ENCODE peak calls at places on chromosomes 11 and 22, in four cellular contexts. V, T, S and N are unnamed samples.

GRCh38 chr11:118202599-118203422 is 22.0 kb downstream of the JAML start:
- DNase-seq in V (peak), T (no peak), S (no peak), N (peak)

GRCh38 chr11:32088117-32088941 is 2.5 kb upstream of the RCN1 start:
- DNase-seq in V (no peak), T (peak), S (peak), N (no peak)

GRCh38 chr11:70901951-70902521 is 350.3 kb downstream of the SHANK2 start:
- DNase-seq in V (no peak), T (peak), S (no peak), N (no peak)

GRCh38 chr11:434496-434895 is 7.3 kb downstream of the ANO9 start:
- DNase-seq in V (no peak), T (no peak), S (no peak), N (no peak)

GRCh38 chr11:46710821-46711269 is 8.2 kb upstream of the F2 start:
- DNase-seq in V (no peak), T (peak), S (peak), N (no peak)

GRCh38 chr11:17991799-17992433 is 20.9 kb downstream of the SERGEF start:
- DNase-seq in V (peak), T (peak), S (no peak), N (peak)

GRCh38 chr22:43828711-43829447 is 16.8 kb upstream of the EFCAB6 start:
- DNase-seq in V (no peak), T (peak), S (peak), N (no peak)

GRCh38 chr11:4884341-4884740 is 2.6 kb downstream of the OR51T1 start:
- DNase-seq in V (no peak), T (no peak), S (no peak), N (no peak)

GRCh38 chr11:67418476-67419281 is 3.2 kb downstream of the CARNS1 start:
- DNase-seq in V (no peak), T (no peak), S (peak), N (no peak)

GRCh38 chr11:57514538-57515331 is 767 bp downstream of the SLC43A1 start:
- DNase-seq in V (peak), T (peak), S (peak), N (peak)

GRCh38 chr22:32754413-32755041 is 47.0 kb upstream of the TIMP3 start:
- DNase-seq in V (no peak), T (peak), S (peak), N (no peak)

GRCh38 chr11:8567597-8568198 is 26.3 kb downstream of the STK33 start:
- DNase-seq in V (no peak), T (peak), S (no peak), N (no peak)

GRCh38 chr11:88102595-88102929 is 72.7 kb downstream of the RAB38 start:
- DNase-seq in V (no peak), T (no peak), S (no peak), N (no peak)

GRCh38 chr11:13685461-13686108 is 17.1 kb downstream of the FAR1 start:
- DNase-seq in V (no peak), T (peak), S (no peak), N (no peak)

GRCh38 chr11:4027746-4028145 is 66.9 kb upstream of the RRM1 start:
- DNase-seq in V (no peak), T (peak), S (no peak), N (no peak)

GRCh38 chr11:103210543-103210942 is 101.3 kb downstream of the DYNC2H1 start:
- DNase-seq in V (no peak), T (peak), S (no peak), N (no peak)

GRCh38 chr22:19057539-19057938 is 64.7 kb downstream of the DGCR2 start:
- DNase-seq in V (no peak), T (no peak), S (no peak), N (peak)

GRCh38 chr11:17547932-17548331 is 873 bp downstream of the OTOG start:
- DNase-seq in V (no peak), T (no peak), S (no peak), N (no peak)

GRCh38 chr22:49972163-49973017 is 11.8 kb downstream of the PIM3 start:
- DNase-seq in V (no peak), T (no peak), S (peak), N (no peak)

GRCh38 chr11:120894207-120894989 is 129.5 kb upstream of the TBCEL start:
- DNase-seq in V (no peak), T (no peak), S (no peak), N (no peak)

GRCh38 chr22:37750596-37751162 is 53.8 kb downstream of the TRIOBP start:
- DNase-seq in V (no peak), T (no peak), S (no peak), N (no peak)

GRCh38 chr11:46309669-46310288 is 32.3 kb downstream of the CREB3L1 start:
- DNase-seq in V (no peak), T (no peak), S (no peak), N (no peak)

GRCh38 chr11:76648929-76649328 is 21.6 kb downstream of the LRRC32 start:
- DNase-seq in V (no peak), T (no peak), S (no peak), N (no peak)

GRCh38 chr11:132177106-132177505 is 806.7 kb downstream of the NTM start:
- DNase-seq in V (no peak), T (peak), S (no peak), N (no peak)

GRCh38 chr22:31526275-31526674 is 29.9 kb downstream of the SFI1 start:
- DNase-seq in V (no peak), T (no peak), S (no peak), N (no peak)

GRCh38 chr11:36822829-36823228 is 224.8 kb upstream of the RAG2 start:
- DNase-seq in V (no peak), T (no peak), S (no peak), N (no peak)

GRCh38 chr11:12235549-12235944 is 125.2 kb downstream of the MICAL2 start:
- DNase-seq in V (no peak), T (peak), S (no peak), N (no peak)

GRCh38 chr22:50192056-50192824 is 6.5 kb downstream of the TRABD start:
- DNase-seq in V (no peak), T (peak), S (no peak), N (no peak)

GRCh38 chr11:73201249-73201648 is 16.8 kb upstream of the P2RY2 start:
- DNase-seq in V (no peak), T (peak), S (no peak), N (no peak)

GRCh38 chr11:35927067-35927466 is 16.8 kb upstream of the LDLRAD3 start:
- DNase-seq in V (no peak), T (no peak), S (no peak), N (no peak)

GRCh38 chr11:111652184-111652583 is 49.9 kb downstream of the SIK2 start:
- DNase-seq in V (no peak), T (no peak), S (no peak), N (no peak)

GRCh38 chr11:64569300-64569970 is 21.6 kb upstream of the SLC22A12 start:
- DNase-seq in V (no peak), T (no peak), S (no peak), N (no peak)

GRCh38 chr11:10164621-10165020 is 129.4 kb downstream of the SBF2 start:
- DNase-seq in V (no peak), T (peak), S (no peak), N (no peak)

GRCh38 chr22:48478124-48478523 is 1349.5 kb downstream of the BRD1 start:
- DNase-seq in V (no peak), T (no peak), S (no peak), N (no peak)

GRCh38 chr11:74452366-74452765 is 15.0 kb downstream of the KCNE3 start:
- DNase-seq in V (no peak), T (no peak), S (no peak), N (no peak)

GRCh38 chr11:1542267-1542666 is 29.8 kb downstream of the DUSP8 start:
- DNase-seq in V (no peak), T (no peak), S (no peak), N (no peak)
- H3K27ac ChIP-seq in V (no peak), T (no peak), S (no peak), N (no peak)

DNA sequence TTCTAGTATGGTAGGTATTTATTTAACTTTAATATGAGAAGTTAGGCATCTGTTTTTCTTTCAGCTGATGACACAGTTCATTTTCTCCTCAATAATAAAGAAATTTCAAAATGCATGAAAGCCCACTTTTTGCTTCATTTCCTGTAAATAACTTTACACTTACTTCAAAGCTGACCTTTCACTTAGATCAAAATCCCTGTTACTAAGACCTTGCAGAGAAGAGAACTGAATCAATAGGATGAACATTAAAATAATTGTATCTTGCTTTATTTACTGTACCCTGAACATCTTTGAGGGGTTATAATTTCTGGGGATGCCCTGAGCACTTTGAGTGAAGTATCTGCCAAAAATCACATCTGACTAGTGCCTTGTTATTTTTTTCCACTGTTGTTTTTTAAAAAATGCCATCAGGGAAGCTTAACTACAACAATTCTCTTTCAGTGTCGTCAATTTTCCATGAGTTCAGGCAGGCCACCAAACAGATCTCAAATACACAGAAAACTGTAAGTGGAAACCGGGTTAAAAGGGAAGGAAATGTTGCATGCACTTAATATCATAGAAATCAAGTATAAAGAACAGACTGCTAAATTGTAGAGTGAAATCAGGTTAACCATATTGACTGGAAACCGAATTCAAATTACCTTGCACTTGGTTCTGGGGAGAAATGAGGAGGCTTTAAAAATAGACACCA is 206.2 kb downstream of the MAML2 start:
- DNase-seq in V (no peak), T (no peak), S (no peak), N (no peak)
- H3K27ac ChIP-seq in V (peak), T (peak), S (no peak), N (no peak)

GRCh38 chr11:66268210-66268952 is at the start of gene RAB1B:
- DNase-seq in V (peak), T (peak), S (peak), N (peak)

GRCh38 chr11:66267379-66268209 is 845 bp upstream of the RAB1B start:
- DNase-seq in V (peak), T (peak), S (peak), N (peak)

GRCh38 chr11:66265531-66266377 is 2.7 kb upstream of the RAB1B start:
- DNase-seq in V (no peak), T (no peak), S (no peak), N (no peak)

GRCh38 chr11:66266378-66267038 is 1.9 kb upstream of the RAB1B start:
- DNase-seq in V (no peak), T (no peak), S (no peak), N (no peak)

DNA sequence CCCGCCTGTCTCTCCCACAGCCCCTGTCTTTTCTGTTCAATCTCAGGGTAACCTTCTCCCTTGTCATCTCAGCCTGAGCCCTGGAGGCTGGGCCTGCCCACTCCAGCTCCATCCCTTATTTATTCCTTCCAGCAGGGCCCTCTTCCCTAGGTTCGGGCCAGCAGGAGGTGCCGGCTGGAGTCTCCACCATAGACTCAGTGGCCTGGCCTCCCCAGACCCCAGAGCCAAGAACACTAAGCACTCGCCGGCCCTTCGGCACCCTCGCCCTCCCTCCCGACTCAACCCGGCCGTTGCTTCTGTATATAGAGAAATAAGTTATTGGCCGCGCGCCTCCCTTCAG is 1.4 kb upstream of the RAB1B start:
- DNase-seq in V (no peak), T (no peak), S (no peak), N (no peak)
- H3K27ac ChIP-seq in V (peak), T (peak), S (peak), N (peak)

DNA sequence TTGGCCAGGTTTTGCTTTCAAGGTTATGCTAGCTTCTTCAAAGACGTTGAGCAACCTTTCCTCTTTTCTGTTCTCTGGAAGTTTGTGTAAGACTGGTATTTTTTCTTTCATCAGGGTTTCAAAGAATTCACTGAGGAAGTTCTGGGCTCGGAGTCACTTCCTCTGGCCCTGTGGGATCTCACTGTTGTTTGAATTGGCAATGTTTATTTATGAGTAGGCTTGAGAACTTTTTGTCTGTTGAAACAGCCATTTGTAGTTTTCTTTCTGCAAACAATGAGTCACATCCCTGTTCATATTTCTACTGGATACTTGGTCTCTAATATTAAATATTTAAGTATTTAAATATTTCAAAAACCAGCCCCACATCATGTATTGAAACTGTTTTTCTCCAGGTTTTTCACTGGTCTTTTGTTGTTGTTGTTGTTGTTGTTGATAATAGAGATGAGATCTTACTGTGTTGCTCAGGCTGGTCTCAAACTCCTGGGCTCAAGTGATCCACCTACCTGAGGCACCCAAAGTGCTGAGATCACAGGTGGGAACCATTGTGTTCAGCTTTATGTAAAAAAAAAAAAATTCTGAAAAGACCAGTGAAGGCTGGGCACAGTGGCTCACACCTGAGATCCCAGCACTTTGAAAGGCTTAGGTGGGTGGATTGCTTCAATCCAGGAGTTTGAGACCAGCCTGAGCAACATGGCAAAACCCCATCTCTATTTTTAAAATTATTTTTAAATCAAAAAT is 26.9 kb downstream of the SUSD2 start:
- DNase-seq in V (no peak), T (peak), S (peak), N (no peak)
- H3K27ac ChIP-seq in V (no peak), T (peak), S (peak), N (no peak)

DNA sequence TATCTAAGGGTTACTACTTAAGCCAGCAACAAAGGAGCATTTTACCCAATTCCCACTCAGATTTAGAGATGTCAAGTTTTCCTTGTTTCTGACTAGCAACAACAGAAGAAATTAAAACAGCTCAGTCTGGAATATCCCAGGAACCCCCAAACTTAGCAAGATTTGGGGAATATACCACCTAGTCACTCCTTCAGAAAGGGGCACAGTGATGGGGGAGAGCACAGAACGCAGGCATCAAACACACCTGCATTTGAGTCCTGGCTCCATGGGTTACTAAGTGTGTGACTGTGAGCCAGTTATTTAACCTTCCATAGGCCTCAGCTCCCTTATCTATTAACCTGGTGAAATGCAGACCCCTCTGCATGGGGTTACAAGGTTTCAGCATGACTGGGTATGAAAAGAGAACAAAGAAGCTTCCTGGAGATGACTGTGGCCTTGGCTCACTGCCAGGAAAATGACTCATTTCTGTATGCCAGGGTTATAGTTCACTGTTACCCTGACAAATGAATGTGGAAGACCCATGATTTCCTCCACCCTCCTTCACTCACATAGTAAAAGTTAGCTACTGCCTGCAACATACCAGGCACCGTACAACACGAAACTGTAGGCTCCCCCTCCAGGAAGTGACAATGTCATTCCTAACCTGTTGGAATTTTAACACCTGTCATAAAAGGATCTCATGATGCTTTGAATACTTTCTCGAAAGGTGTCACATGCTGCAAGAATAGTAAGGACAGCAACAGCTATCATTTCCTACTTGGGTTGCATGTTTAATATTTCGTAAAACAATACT is 79.6 kb downstream of the ME3 start:
- DNase-seq in V (peak), T (peak), S (peak), N (peak)
- H3K27ac ChIP-seq in V (no peak), T (no peak), S (peak), N (no peak)

GRCh38 chr11:7421136-7421535 is 64.2 kb upstream of the OLFML1 start:
- DNase-seq in V (no peak), T (no peak), S (no peak), N (no peak)
- H3K27ac ChIP-seq in V (no peak), T (no peak), S (no peak), N (no peak)